ENCODE peak calls at places on chromosomes 7 and 10, in eight cellular contexts. P, R, X, M, D, K, E and V are unnamed samples.
A peak's percentile ranks its signal among the peaks of the same experiment; 100 is the strongest.

GRCh38 chr7:50712527-50713356 is 70.0 kb downstream of the GRB10 start:
- DNase-seq in R (no peak), X (no peak), M (no peak), P (no peak), K (no peak), D (no peak), E (no peak), V (no peak)

GRCh38 chr10:50216418-50216817 is 34.9 kb downstream of the ASAH2 start:
- DNase-seq in M (no peak), P (no peak), D (no peak), R (no peak), E (no peak), X (no peak), K (no peak), V (no peak)

GRCh38 chr7:158023563-158024350 is 563.9 kb downstream of the PTPRN2 start:
- DNase-seq in X (no peak), E (no peak), P (no peak), R (no peak), M (no peak), D (peak; percentile 21), K (no peak), V (no peak)

GRCh38 chr10:2475711-2476110 is 591.6 kb upstream of the PFKP start:
- DNase-seq in X (no peak), D (peak; percentile 86), P (peak; percentile 33), K (no peak), E (no peak), R (no peak), M (no peak), V (no peak)

GRCh38 chr7:50409856-50410468 is 40.2 kb downstream of the FIGNL1 start:
- DNase-seq in M (no peak), E (no peak), K (no peak), P (no peak), X (no peak), D (no peak), R (no peak), V (no peak)

GRCh38 chr10:11631890-11632587 is 20.6 kb upstream of the USP6NL start:
- DNase-seq in E (no peak), K (no peak), P (no peak), M (no peak), X (no peak), R (no peak), D (no peak), V (no peak)

GRCh38 chr10:47165168-47165710 is 134.8 kb upstream of the GDF10 start:
- DNase-seq in M (no peak), K (no peak), P (no peak), D (no peak), X (no peak), R (no peak), E (no peak), V (no peak)

GRCh38 chr7:78924581-78924980 is 528.9 kb downstream of the MAGI2 start:
- DNase-seq in R (no peak), X (no peak), M (no peak), K (no peak), D (no peak), P (no peak), E (peak; percentile 43), V (no peak)

GRCh38 chr10:63430091-63430998 is 35.4 kb downstream of the JMJD1C start:
- DNase-seq in R (no peak), X (no peak), P (no peak), D (no peak), M (no peak), K (no peak), E (peak; percentile 74), V (no peak)

GRCh38 chr10:125014984-125015944 is 73.3 kb downstream of the ZRANB1 start:
- DNase-seq in R (no peak), E (no peak), X (no peak), D (peak; percentile 72), M (no peak), P (peak; percentile 26), K (no peak), V (no peak)

GRCh38 chr10:46092523-46093195 is 46.6 kb upstream of the MSMB start:
- DNase-seq in X (no peak), K (no peak), P (no peak), E (no peak), R (no peak), M (peak; percentile 32), D (no peak), V (no peak)

GRCh38 chr10:79331709-79332108 is 15.6 kb upstream of the PPIF start:
- DNase-seq in P (no peak), D (no peak), K (peak; percentile 80), M (no peak), X (no peak), E (peak; percentile 97), R (peak; percentile 21), V (no peak)

GRCh38 chr10:100977436-100977835 is 8.1 kb downstream of the SEMA4G start:
- DNase-seq in E (no peak), X (no peak), D (peak; percentile 13), M (peak; percentile 49), K (no peak), P (no peak), R (no peak), V (no peak)

GRCh38 chr7:64875658-64876406 is 27.2 kb upstream of the ZNF273 start:
- DNase-seq in D (no peak), M (peak; percentile 75), R (no peak), E (no peak), P (no peak), K (no peak), X (no peak), V (no peak)

DNA sequence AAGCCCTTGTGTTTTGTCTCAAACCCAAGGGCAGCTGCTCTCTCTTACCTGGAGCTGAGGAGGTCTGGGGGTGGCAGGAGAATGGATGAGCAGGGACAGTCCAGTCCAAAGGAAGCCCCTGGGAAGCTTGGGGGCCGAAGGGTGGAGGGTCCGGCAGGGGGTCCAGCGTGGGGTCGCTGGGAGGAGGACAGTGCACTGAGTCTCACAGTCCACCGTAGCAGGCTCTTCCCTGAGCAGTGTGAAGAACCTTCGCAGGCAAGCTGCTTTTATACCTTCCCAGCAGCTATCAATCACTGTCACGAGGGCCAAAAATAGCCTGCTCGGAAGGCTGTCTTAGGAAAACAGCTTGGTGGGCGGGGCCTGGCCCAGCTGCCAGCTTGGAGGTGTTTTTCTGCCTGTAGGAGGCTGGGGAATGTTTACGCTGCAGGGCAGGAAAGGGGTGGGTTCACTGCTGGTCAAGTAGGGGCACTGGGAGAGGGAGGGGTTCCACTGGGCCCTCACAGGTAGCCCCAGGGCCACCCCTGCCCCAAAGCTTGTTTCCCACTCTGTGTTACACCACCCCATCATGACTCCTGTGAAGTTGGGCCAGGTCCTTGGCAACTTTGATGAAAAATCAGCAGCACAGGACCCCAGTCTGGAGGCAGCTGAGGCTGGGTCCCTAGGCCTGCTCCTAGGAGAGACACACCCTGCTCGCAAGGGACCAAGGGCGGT is at the start of gene DEPP1:
- DNase-seq in M (no peak), P (peak; percentile 97), R (peak; percentile 91), X (peak; percentile 77), E (peak; percentile 93), K (peak; percentile 69), D (peak; percentile 98), V (peak; percentile 97)
- TF ChIP-seq POLR2A in M (peak; percentile 7), P (peak; percentile 99), R (peak; percentile 96), X (peak; percentile 69), E (peak; percentile 97), K (peak; percentile 56), D (peak; percentile 99), V (peak; percentile 99)

DNA sequence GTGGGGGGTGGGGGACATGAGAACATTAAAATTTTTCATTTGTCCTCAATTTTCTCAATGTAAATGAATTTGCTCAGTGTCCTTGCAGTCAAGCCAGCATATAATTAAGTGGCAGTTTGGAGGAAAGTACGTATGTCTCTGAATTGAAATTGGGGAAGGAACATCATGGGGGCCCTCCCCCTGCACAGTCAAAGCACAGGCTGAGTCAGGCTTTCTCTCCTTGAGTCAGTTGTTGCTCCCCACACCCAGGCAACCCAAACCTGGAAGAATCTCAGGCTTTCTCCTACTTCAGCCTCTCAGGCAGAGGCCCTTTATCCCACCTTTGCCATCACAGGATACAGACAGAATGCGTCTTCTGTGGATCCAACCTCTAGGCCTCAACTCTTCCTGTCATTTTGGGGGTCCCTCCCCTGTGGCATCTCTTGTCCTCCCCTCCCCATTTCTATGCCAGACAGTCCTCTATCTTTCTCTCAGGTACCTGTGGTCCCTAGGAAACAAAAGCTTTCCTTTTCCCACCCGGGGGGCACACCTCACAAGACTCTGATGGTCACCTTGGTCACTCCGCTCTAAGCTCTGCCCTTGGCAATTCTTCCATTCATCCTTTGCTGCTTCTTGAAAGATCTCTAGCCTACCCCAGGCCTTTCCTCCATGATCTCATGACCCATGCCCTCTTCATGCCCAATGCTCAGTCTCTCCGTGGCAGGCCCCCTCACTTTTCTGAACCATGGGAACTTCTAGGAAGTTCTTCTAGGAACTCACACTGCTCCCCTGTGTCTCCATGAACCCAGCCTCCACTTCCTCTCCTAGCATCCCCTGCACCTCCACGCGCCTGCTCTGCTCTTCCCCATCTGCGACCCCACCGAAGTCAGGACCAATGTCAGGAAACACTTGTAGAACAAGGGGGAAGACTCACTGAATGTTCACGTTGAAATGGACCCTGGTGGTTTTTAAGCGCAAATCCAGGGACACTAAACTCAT is 40.4 kb downstream of the CREB3L2 start:
- DNase-seq in E (peak; percentile 53), X (no peak), R (no peak), M (no peak), D (no peak), P (no peak), K (no peak), V (no peak)
- H3K27ac ChIP-seq in E (no peak overlapping the region), X (no peak overlapping the region), R (no peak overlapping the region), M (no peak overlapping the region), D (no peak overlapping the region), P (no peak overlapping the region), K (no peak overlapping the region), V (no peak overlapping the region)

GRCh38 chr7:46214526-46214925 is 293.5 kb upstream of the IGFBP3 start:
- DNase-seq in K (no peak), R (no peak), M (peak; percentile 71), X (no peak), D (no peak), P (no peak), E (no peak), V (no peak)

GRCh38 chr7:46210467-46210866 is 289.4 kb upstream of the IGFBP3 start:
- DNase-seq in X (no peak), K (no peak), D (no peak), M (peak; percentile 32), P (no peak), E (peak; percentile 19), R (no peak), V (no peak)

GRCh38 chr7:46215987-46216567 is 295.0 kb upstream of the IGFBP3 start:
- DNase-seq in E (no peak), K (no peak), X (peak; percentile 41), P (no peak), M (peak; percentile 70), R (no peak), D (no peak), V (peak; percentile 36)

GRCh38 chr7:46212425-46213153 is 291.5 kb upstream of the IGFBP3 start:
- DNase-seq in K (no peak), R (no peak), X (peak; percentile 20), E (no peak), D (no peak), P (no peak), M (peak; percentile 60), V (no peak)

DNA sequence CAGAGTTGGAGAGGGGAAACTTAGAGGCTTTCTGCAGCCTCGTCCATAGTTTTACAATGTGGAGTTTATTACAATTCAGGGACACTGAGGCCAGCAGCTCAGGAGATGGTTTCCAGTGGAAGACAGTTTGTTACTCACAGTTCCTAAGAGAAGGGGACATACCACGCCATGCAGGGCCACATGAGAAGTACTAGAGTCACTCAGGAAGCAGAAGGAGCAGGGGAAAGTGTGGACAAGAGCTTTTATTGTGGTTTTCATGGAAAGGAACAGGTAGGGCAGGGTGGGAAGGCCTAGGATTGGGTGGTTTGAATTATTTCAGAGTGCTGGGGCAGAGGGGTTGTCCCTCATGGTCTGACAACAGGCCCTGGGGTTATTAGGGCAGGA is 292.1 kb upstream of the IGFBP3 start:
- DNase-seq in M (peak; percentile 56), K (no peak), X (peak; percentile 11), D (no peak), R (no peak), E (no peak), P (no peak), V (no peak)
- TF ChIP-seq POLR2A in M (no peak), K (no peak), X (no peak), D (no peak), R (no peak), E (no peak), P (no peak), V (no peak)

GRCh38 chr10:132577350-132578005 is 39.9 kb downstream of the INPP5A start:
- DNase-seq in E (no peak), P (peak; percentile 54), K (no peak), M (no peak), X (no peak), R (no peak), D (peak; percentile 75), V (no peak)
- H3K27ac ChIP-seq in E (no peak overlapping the region), P (no peak overlapping the region), K (no peak overlapping the region), M (no peak overlapping the region), X (no peak overlapping the region), R (no peak overlapping the region), D (no peak overlapping the region), V (peak overlapping the region; percentile 94)